ENCODE peak calls at places on chromosomes 1 and 21, in ten cellular contexts. C is stimulated activated CD4-positive, alpha-beta T cell treated with anti-CD3 and anti-CD28 coated beads, Interleukin-1b, Interleukin-23, amount 100 ng/mL, for 24 hours; Y is T-helper 2 cell; X is islet precursor cell; R is Ammon's horn; K is A549; B is MM.1S; N is GM23248; U is Jurkat, Clone E6-1; F is BJ. W is an unnamed sample.

GRCh38 chr1:235011599-235012435 is 116.8 kb downstream of the TOMM20 start:
- DNase-seq in N (peak; percentile 100), Y (peak; percentile 98), R (peak; percentile 61), K (peak; percentile 75), U (peak; percentile 97), C (peak; percentile 74), F (peak; percentile 99), X (peak; percentile 96), B (peak; percentile 100), W (peak; percentile 87)

GRCh38 chr21:42556476-42556875 is 42.8 kb downstream of the SLC37A1 start:
- DNase-seq in X (no peak), R (no peak), Y (no peak), N (no peak), F (no peak), U (no peak), K (no peak), B (no peak), C (no peak), W (no peak)

GRCh38 chr21:21205604-21206003 is 207.4 kb downstream of the NCAM2 start:
- DNase-seq in X (no peak), K (no peak), F (no peak), N (no peak), C (no peak), R (no peak), U (no peak), Y (no peak), B (no peak), W (no peak)

GRCh38 chr1:178271471-178271870 is 177.6 kb downstream of the RASAL2 start:
- DNase-seq in F (no peak), B (no peak), C (no peak), N (no peak), U (no peak), K (no peak), Y (no peak), X (no peak), R (no peak), W (no peak)

GRCh38 chr1:101044749-101045148 is 19.2 kb upstream of the DPH5 start:
- DNase-seq in F (no peak), X (no peak), U (no peak), N (no peak), R (no peak), C (no peak), B (no peak), Y (no peak), K (no peak), W (no peak)

GRCh38 chr1:162371611-162372010 is 5.0 kb downstream of the SPATA46 start:
- DNase-seq in N (peak; percentile 33), U (no peak), C (no peak), F (no peak), K (no peak), Y (no peak), B (no peak), X (peak; percentile 73), R (no peak), W (no peak)

GRCh38 chr1:78840447-78841251 is 165.9 kb downstream of the ADGRL4 start:
- DNase-seq in R (peak; percentile 25), U (no peak), B (no peak), X (peak; percentile 82), Y (no peak), K (no peak), C (no peak), N (peak; percentile 78), F (no peak), W (no peak)

GRCh38 chr1:209045326-209046057 is 538.0 kb upstream of the CAMK1G start:
- DNase-seq in B (no peak), R (no peak), N (peak; percentile 43), C (no peak), X (no peak), K (no peak), U (no peak), F (no peak), Y (no peak), W (no peak)

GRCh38 chr1:44294588-44295007 is 60.5 kb downstream of the ERI3 start:
- DNase-seq in K (peak; percentile 28), X (peak; percentile 81), F (peak; percentile 46), B (no peak), N (peak; percentile 95), U (no peak), Y (no peak), R (peak; percentile 60), C (no peak), W (peak; percentile 85)

GRCh38 chr1:76302711-76303347 is 228.3 kb downstream of the ST6GALNAC3 start:
- DNase-seq in B (no peak), U (no peak), X (no peak), Y (no peak), R (no peak), K (no peak), N (no peak), F (no peak), C (no peak), W (no peak)

W was measured in cerebellar cortex.